ENCODE peak calls at places on chromosomes 3 and 15, in four cellular contexts. A is HFF-Myc, M is Calu3, N is endothelial cell. I is an unnamed sample.
A peak's percentile ranks its signal among the peaks of the same experiment; 100 is the strongest.

GRCh38 chr15:92625297-92625980 is 30.1 kb downstream of the FAM174B start:
- DNase-seq in A (no peak), M (no peak), N (no peak), I (peak; percentile 67)

GRCh38 chr15:69595009-69595825 is 142.6 kb downstream of the RPLP1 start:
- DNase-seq in A (no peak), M (peak; percentile 43), N (no peak), I (no peak)

GRCh38 chr3:22996926-22997600 is 206.1 kb upstream of the UBE2E2 start:
- DNase-seq in A (no peak), M (no peak), N (no peak), I (no peak)

GRCh38 chr3:166190360-166190759 is 353.1 kb upstream of the BCHE start:
- DNase-seq in A (no peak), M (no peak), N (no peak), I (no peak)

GRCh38 chr3:156762631-156763185 is 63.4 kb upstream of the LEKR1 start:
- DNase-seq in A (peak; percentile 93), M (no peak), N (no peak), I (no peak)

GRCh38 chr3:52798978-52799476 is 4.4 kb downstream of the ITIH3 start:
- DNase-seq in A (no peak), M (peak; percentile 60), N (peak; percentile 75), I (peak; percentile 75)

GRCh38 chr15:50996641-50997040 is 88.2 kb downstream of the AP4E1 start:
- DNase-seq in A (no peak), M (no peak), N (no peak), I (no peak)

GRCh38 chr3:193842832-193843446 is 249.9 kb downstream of the OPA1 start:
- DNase-seq in A (no peak), M (no peak), N (no peak), I (no peak)

GRCh38 chr3:167733961-167734497 is 663 bp downstream of the PDCD10 start:
- DNase-seq in A (no peak), M (peak; percentile 7), N (no peak), I (no peak)

GRCh38 chr3:38792983-38793382 is 23.0 kb downstream of the SCN10A start:
- DNase-seq in A (no peak), M (no peak), N (no peak), I (no peak)

GRCh38 chr3:153448146-153448870 is 286.3 kb downstream of the RAP2B start:
- DNase-seq in A (no peak), M (no peak), N (no peak), I (no peak)

GRCh38 chr3:48899298-48899697 is 616 bp upstream of the SLC25A20 start:
- DNase-seq in A (no peak), M (no peak), N (no peak), I (no peak)

GRCh38 chr15:35305906-35306305 is 220.8 kb upstream of the NANOGP8 start:
- DNase-seq in A (no peak), M (no peak), N (no peak), I (no peak)

GRCh38 chr15:22239806-22240180 is 159.5 kb downstream of the OR4M2 start:
- DNase-seq in A (no peak), M (no peak), N (no peak), I (no peak)

GRCh38 chr3:42802876-42803799 is 1.2 kb downstream of the HIGD1A start:
- DNase-seq in A (no peak), M (no peak), N (peak; percentile 31), I (peak; percentile 17)

GRCh38 chr3:167375478-167375877 is 4.6 kb downstream of the ZBBX start:
- DNase-seq in A (no peak), M (no peak), N (no peak), I (no peak)

GRCh38 chr3:39122811-39123210 is 15.3 kb downstream of the TTC21A start:
- DNase-seq in A (no peak), M (no peak), N (no peak), I (no peak)

GRCh38 chr3:64138656-64139375 is 86.5 kb downstream of the PRICKLE2 start:
- DNase-seq in A (no peak), M (no peak), N (no peak), I (no peak)

GRCh38 chr3:48222616-48223513 is at the start of gene CAMP:
- DNase-seq in A (no peak), M (peak; percentile 92), N (no peak), I (peak; percentile 80)

GRCh38 chr3:138775254-138775595 is 59.5 kb downstream of the PIK3CB start:
- DNase-seq in A (no peak), M (no peak), N (no peak), I (no peak)

GRCh38 chr3:172846706-172847105 is 96.2 kb downstream of the ECT2 start:
- DNase-seq in A (no peak), M (no peak), N (no peak), I (no peak)

GRCh38 chr3:41673643-41674042 is 288.3 kb downstream of the ULK4 start:
- DNase-seq in A (no peak), M (no peak), N (no peak), I (no peak)

GRCh38 chr15:66080791-66081475 is 172.6 kb downstream of the MEGF11 start:
- DNase-seq in A (no peak), M (peak; percentile 60), N (peak; percentile 36), I (no peak)

GRCh38 chr3:43363621-43364266 is 77.4 kb downstream of the SNRK start:
- DNase-seq in A (no peak), M (no peak), N (no peak), I (no peak)

GRCh38 chr3:14124223-14124614 is 451 bp downstream of the CHCHD4 start:
- DNase-seq in A (no peak), M (peak; percentile 27), N (peak; percentile 37), I (peak; percentile 80)

GRCh38 chr15:75809986-75810750 is 33.1 kb upstream of the UBE2Q2 start:
- DNase-seq in A (no peak), M (peak; percentile 60), N (no peak), I (peak; percentile 25)

GRCh38 chr3:22089284-22089683 is 338.3 kb upstream of the ZNF385D start:
- DNase-seq in A (no peak), M (peak; percentile 49), N (peak; percentile 7), I (peak; percentile 5)

GRCh38 chr3:30349507-30349906 is 256.9 kb upstream of the TGFBR2 start:
- DNase-seq in A (no peak), M (no peak), N (peak; percentile 50), I (no peak)

DNA sequence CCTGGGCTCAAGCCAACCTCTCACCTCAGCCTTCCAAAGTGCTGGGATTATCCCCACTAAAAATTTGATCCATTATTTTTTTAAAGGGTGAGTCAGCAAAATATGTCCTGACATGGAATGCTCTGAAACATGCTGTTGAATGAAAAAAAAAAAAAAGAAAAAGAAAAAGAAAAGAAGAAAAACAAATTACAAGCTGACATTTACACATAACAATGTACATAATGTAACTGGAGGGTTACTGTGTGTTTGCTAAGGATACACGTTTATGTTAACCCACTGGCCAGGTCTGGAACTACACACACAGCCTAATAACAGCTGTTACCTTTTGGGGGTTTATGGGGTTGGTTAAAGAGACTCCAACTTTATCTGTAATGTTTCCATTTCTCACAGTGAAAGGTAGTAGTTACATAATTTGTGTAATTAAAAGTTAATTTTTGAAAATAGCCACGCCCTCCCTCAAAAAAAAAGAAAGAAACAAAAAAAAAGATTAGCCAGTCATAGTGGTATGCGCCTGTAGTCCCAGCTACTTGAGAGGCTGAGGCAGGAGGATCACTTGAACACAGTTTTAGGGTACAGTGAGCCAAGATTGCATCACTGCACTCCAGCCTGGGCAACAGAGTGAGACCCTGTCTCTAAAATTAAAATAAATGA is 3.1 kb upstream of the MESP2 start:
- DNase-seq in A (no peak), M (no peak), N (no peak), I (no peak)
- TF ChIP-seq CTCF in A (no peak), M (peak; percentile 42), N (no peak), I (no peak)

GRCh38 chr15:30943654-30944335 is 40.1 kb downstream of the FAN1 start:
- DNase-seq in A (no peak), M (no peak), N (no peak), I (no peak)

GRCh38 chr15:30939161-30939560 is 35.4 kb downstream of the FAN1 start:
- DNase-seq in A (no peak), M (no peak), N (no peak), I (no peak)

GRCh38 chr15:30940359-30940758 is 36.6 kb downstream of the FAN1 start:
- DNase-seq in A (no peak), M (no peak), N (no peak), I (no peak)

DNA sequence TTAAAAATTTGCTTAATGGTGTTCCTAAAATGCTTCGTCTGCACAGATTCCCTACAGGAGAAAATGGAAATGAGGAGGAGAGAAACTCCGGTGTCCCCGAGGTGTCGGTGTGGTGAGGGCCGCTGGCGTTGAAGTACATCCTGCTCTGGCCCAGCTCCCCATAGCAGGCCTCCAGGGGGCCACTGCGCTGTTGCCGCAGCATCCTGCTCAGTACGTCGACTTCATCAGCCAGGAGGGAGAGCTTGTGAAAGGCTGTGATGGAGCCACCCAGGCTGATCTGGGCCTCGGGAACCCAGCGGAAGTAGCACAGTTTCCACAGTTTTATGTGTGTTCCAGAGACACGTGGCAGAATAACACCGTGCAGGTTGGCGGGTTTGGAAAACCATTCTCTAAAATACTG is 37.8 kb downstream of the FAN1 start:
- DNase-seq in A (no peak), M (no peak), N (no peak), I (no peak)
- TF ChIP-seq CTCF in A (no peak), M (no peak), N (no peak), I (no peak)

DNA sequence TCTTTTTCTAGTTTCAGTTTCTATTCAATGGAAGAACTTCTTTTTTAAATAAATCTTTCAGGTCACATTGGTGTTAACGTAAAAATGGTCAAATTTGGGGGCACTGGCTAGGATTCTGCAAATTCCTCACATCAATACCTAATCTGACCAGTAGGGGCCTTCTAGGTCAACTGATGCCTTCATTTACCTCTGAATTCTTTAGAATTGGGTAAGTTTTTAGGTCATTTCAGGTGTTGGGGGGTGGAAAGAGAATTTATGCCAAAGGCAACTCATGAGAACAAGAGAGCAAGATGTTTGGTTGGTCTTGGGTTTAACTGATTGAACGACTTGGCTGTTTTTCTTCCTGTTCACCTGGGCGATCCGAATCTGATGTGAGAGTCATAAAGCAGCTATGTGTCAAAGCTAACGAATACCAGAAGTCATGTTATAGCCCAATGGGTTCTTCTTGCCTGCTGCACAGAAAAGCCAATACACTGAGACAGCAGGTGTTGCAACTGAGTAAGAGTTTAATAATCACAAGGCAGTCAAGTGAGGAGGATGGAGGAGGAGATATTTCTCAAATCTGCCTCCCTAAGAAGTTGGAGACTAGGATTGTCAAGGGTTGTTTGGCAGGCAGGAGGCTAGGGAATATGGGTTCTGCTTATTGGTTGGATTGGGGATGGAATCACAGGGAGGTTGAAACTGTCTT is 15.3 kb downstream of the LRRC49 start:
- DNase-seq in A (no peak), M (no peak), N (no peak), I (no peak)
- TF ChIP-seq CTCF in A (peak; percentile 18), M (peak; percentile 50), N (peak; percentile 65), I (no peak)

DNA sequence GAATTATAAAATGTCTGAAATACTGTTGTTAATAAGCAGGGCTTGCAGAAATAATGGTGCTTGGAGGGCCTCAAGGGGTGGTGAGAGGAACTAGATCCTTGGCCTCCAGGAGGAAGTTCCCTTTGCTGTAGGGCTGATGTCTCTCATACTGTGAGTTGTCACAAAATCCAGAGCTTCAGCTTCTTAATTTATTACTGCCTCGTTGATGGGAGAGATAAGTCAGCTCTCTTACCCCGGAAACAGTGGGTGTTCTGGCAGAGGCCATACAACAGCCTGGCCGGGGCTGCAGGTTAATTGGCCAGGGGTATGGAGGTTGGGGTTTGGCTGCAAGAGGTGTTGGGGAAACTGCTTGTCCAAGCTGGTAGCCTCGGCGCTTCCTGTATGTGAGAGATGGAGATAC is 15.5 kb downstream of the MAPKAPK3 start:
- DNase-seq in A (no peak), M (no peak), N (no peak), I (no peak)
- TF ChIP-seq CTCF in A (no peak), M (no peak), N (no peak), I (peak; percentile 3)

GRCh38 chr15:62928242-62928995 is 114.1 kb upstream of the TPM1 start:
- DNase-seq in A (peak; percentile 47), M (peak; percentile 70), N (no peak), I (no peak)
- TF ChIP-seq CTCF in A (peak; percentile 40), M (peak; percentile 45), N (no peak), I (no peak)

I was measured in GM13977.